ENCODE peak calls at places on chromosomes 4 and X, in eight cellular contexts. Q, X, J, C, B, E, T and S are unnamed samples.

GRCh38 chr4:121721700-121722099 is 24.9 kb upstream of the ANXA5 start:
- DNase-seq in Q (no peak), E (no peak), B (no peak), C (no peak), J (no peak), X (no peak), T (no peak), S (no peak)

GRCh38 chrX:55008571-55009358 is 8.6 kb downstream of the APEX2 start:
- DNase-seq in X (peak), E (no peak), T (peak), C (no peak), J (no peak), B (peak), Q (no peak), S (no peak)

GRCh38 chr4:10371869-10372471 is 85.3 kb downstream of the ZNF518B start:
- DNase-seq in X (no peak), E (no peak), J (no peak), Q (no peak), B (no peak), C (no peak), T (peak), S (no peak)

GRCh38 chrX:139429913-139430312 is 100.6 kb upstream of the F9 start:
- DNase-seq in Q (no peak), E (no peak), X (no peak), B (no peak), J (no peak), T (no peak), C (no peak), S (no peak)

GRCh38 chr4:188127157-188127874 is 11.9 kb upstream of the TRIML1 start:
- DNase-seq in T (peak), J (no peak), C (no peak), X (peak), B (peak), Q (no peak), E (no peak), S (no peak)

GRCh38 chr4:56859841-56860240 is 38.3 kb upstream of the SPINK2 start:
- DNase-seq in E (no peak), C (no peak), Q (no peak), X (no peak), B (no peak), J (no peak), T (no peak), S (no peak)

GRCh38 chr4:145843148-145843547 is 95.5 kb downstream of the ZNF827 start:
- DNase-seq in C (no peak), X (no peak), B (peak), Q (no peak), E (no peak), T (peak), J (no peak), S (no peak)

GRCh38 chrX:97322401-97322800 is 438.7 kb downstream of the RPA4 start:
- DNase-seq in B (no peak), Q (no peak), C (no peak), X (no peak), E (no peak), J (no peak), T (peak), S (no peak)

GRCh38 chr4:90745176-90745575 is 618.0 kb downstream of the CCSER1 start:
- DNase-seq in T (no peak), Q (no peak), B (peak), C (no peak), J (no peak), E (no peak), X (no peak), S (no peak)

GRCh38 chr4:168995537-168996295 is 14.3 kb downstream of the CBR4 start:
- DNase-seq in T (peak), Q (no peak), B (no peak), X (no peak), E (no peak), C (no peak), J (no peak), S (no peak)

GRCh38 chr4:3368334-3368733 is 73.4 kb upstream of the HGFAC start:
- DNase-seq in B (no peak), X (no peak), J (no peak), T (no peak), E (no peak), Q (no peak), C (no peak), S (no peak)

GRCh38 chrX:57772637-57773036 is 92.6 kb upstream of the NLRP2B start:
- DNase-seq in B (no peak), C (no peak), Q (no peak), T (no peak), J (no peak), E (no peak), X (no peak), S (no peak)

GRCh38 chr4:170226288-170226687 is 136.5 kb upstream of the AADAT start:
- DNase-seq in J (no peak), E (no peak), C (peak), B (no peak), Q (no peak), X (no peak), T (no peak), S (no peak)

GRCh38 chr4:138222041-138222440 is 20.1 kb downstream of the SLC7A11 start:
- DNase-seq in B (no peak), X (no peak), E (no peak), Q (no peak), T (peak), J (no peak), C (no peak), S (no peak)

GRCh38 chrX:45322382-45322781 is 121.7 kb upstream of the DIPK2B start:
- DNase-seq in C (peak), X (no peak), T (peak), E (no peak), Q (peak), J (peak), B (peak), S (no peak)

GRCh38 chrX:134865730-134866129 is 125.1 kb upstream of the SMIM10 start:
- DNase-seq in Q (no peak), T (no peak), B (no peak), X (no peak), C (no peak), J (no peak), E (no peak), S (no peak)

GRCh38 chr4:38728651-38729141 is 54.1 kb downstream of the TLR10 start:
- DNase-seq in B (no peak), C (peak), E (no peak), T (no peak), X (no peak), J (no peak), Q (no peak), S (no peak)

GRCh38 chrX:153609917-153610833 is 11.2 kb upstream of the CCNQ start:
- DNase-seq in E (peak), J (peak), C (peak), T (peak), Q (no peak), X (peak), B (peak), S (peak)

GRCh38 chrX:145002776-145003175 is 244.5 kb upstream of the SPANXN1 start:
- DNase-seq in J (no peak), Q (no peak), B (no peak), X (no peak), C (no peak), T (no peak), E (no peak), S (no peak)

GRCh38 chr4:83150563-83151330 is 36.2 kb upstream of the PLAC8 start:
- DNase-seq in X (no peak), T (no peak), J (no peak), C (no peak), Q (no peak), B (peak), E (no peak), S (no peak)

GRCh38 chr4:152935661-152936445 is at the start of gene FHDC1:
- DNase-seq in Q (peak), B (peak), J (no peak), C (peak), E (no peak), T (no peak), X (no peak), S (peak)

GRCh38 chr4:124713213-124713592 is 671 bp upstream of the ANKRD50 start:
- DNase-seq in B (peak), T (peak), J (peak), Q (peak), E (no peak), X (peak), C (peak), S (peak)

GRCh38 chr4:74794341-74794801 is at the start of gene BTC:
- DNase-seq in X (peak), Q (peak), J (peak), E (no peak), T (no peak), B (peak), C (peak), S (peak)

GRCh38 chrX:116272881-116273280 is 102.3 kb downstream of the AGTR2 start:
- DNase-seq in Q (no peak), C (no peak), J (no peak), E (no peak), X (no peak), T (no peak), B (no peak), S (no peak)

GRCh38 chr4:109701566-109702399 is 1.5 kb downstream of the CASP6 start:
- DNase-seq in X (no peak), T (no peak), J (no peak), E (no peak), B (no peak), C (no peak), Q (peak), S (peak)

GRCh38 chrX:9352683-9353430 is 112.0 kb upstream of the TBL1X start:
- DNase-seq in C (peak), J (peak), B (no peak), T (peak), E (no peak), Q (peak), X (no peak), S (no peak)

DNA sequence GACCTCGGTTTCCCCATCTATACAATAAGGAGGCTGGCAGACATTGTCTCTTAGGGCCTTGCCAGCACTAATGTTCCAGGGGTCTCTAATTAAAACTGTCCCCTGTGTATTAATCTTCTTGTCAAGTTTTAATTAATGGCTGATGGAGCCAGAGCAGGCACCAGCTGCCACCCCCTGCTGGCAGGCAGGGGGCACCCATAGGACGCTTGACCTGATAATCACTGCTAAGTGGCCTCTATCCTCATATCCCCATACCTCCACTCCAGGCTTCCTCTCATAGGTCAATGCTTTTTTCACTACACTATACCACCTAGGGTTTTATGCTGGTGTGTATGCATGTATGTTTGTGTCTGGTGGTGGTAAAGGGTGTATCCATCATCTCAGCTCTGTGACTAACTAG is 89.4 kb downstream of the EFNB1 start:
- DNase-seq in C (no peak), J (no peak), T (no peak), E (no peak), X (no peak), B (no peak), Q (no peak), S (no peak)
- TF ChIP-seq CTCF in C (no peak), J (no peak), T (no peak), E (no peak), X (no peak), B (no peak), Q (no peak), S (no peak)

GRCh38 chrX:95823796-95824195 is 860.8 kb upstream of the DIAPH2 start:
- DNase-seq in C (no peak), Q (no peak), T (no peak), B (no peak), J (no peak), X (no peak), E (no peak), S (no peak)
- TF ChIP-seq CTCF in C (no peak), Q (peak), T (no peak), B (no peak), J (no peak), X (no peak), E (no peak), S (peak)

DNA sequence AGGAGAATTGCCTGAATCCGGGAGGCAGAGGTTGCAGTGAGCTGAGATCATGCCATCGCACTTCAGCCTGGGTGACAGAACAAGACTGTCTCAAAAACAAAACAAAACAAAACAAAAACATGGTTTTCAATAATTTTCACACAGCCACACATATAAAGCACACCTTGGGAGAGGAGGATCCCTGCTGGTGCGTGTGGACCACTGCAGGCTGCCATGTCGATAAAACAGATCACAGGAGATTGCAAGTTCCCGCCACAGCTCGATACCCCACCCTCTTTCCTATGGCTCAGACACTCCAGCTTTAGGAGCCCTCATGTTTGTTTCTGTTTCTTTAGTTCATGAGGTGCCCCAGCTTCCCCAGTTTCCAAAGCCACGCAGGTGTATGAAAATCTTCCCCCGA is 31.3 kb upstream of the CLDN24 start:
- DNase-seq in J (no peak), Q (no peak), X (no peak), T (no peak), B (no peak), C (no peak), E (no peak), S (no peak)
- TF ChIP-seq CTCF in J (no peak), Q (no peak), X (no peak), T (no peak), B (no peak), C (no peak), E (no peak), S (no peak)

GRCh38 chr4:67928547-67928946 is 34.7 kb downstream of the TMPRSS11A start:
- DNase-seq in J (no peak), T (no peak), C (no peak), X (no peak), E (no peak), B (no peak), Q (no peak), S (no peak)
- TF ChIP-seq CTCF in J (no peak), T (no peak), C (no peak), X (no peak), E (no peak), B (no peak), Q (no peak), S (no peak)

DNA sequence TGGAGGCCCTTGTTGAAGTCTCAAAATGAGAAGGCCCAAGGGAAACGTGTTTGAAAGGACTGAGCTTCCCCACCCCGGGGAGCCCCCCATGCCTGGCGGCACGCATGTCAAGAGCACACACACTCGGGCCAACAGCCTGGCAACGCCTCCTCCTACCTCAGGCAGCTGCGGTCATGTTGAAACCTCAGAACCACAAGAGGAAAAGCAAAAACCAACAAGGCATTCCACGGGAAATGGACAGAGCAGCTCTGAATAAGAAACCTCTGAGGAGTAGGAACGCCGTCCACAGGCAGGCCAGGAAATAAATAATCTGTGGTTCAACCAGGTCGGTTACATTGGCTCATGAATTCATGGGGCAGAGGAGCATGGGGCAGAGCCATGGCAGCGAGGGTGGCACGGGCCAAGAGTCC is 95.7 kb upstream of the AFAP1 start:
- DNase-seq in Q (peak), E (no peak), T (peak), J (no peak), B (no peak), C (no peak), X (no peak), S (no peak)
- TF ChIP-seq CTCF in Q (no peak), E (no peak), T (no peak), J (no peak), B (no peak), C (no peak), X (no peak), S (no peak)

GRCh38 chr4:88108747-88109122 is 49.7 kb downstream of the ABCG2 start:
- DNase-seq in J (no peak), Q (no peak), X (no peak), B (no peak), E (no peak), C (no peak), T (peak), S (no peak)
- TF ChIP-seq CTCF in J (no peak), Q (no peak), X (no peak), B (no peak), E (no peak), C (no peak), T (no peak), S (no peak)